ENCODE peak calls at places on chromosomes 7 and 10, in ten cellular contexts. I is astrocyte of the spinal cord, U is GM23338, V is cardiac fibroblast, C is PC-3, Q is tibial nerve, D is mesendoderm, B is SJSA1, X is NT2/D1, O is heart right ventricle. T is an unnamed sample.

GRCh38 chr7:7816084-7816483 is 97.7 kb upstream of the RPA3 start:
- DNase-seq in C (no peak), Q (no peak), V (no peak), U (no peak), X (no peak), I (no peak), D (no peak), O (no peak), B (no peak), T (no peak)

GRCh38 chr7:15686209-15686956 is at the start of gene MEOX2:
- DNase-seq in B (no peak), O (peak), C (no peak), X (no peak), V (peak), I (peak), U (peak), Q (peak), D (peak), T (no peak)

GRCh38 chr10:61842755-61843497 is 58.6 kb upstream of the ARID5B start:
- DNase-seq in U (no peak), C (peak), V (peak), O (no peak), B (no peak), D (peak), X (no peak), I (peak), Q (no peak), T (no peak)

GRCh38 chr7:25656581-25657026 is 428.3 kb upstream of the NPVF start:
- DNase-seq in D (no peak), C (no peak), V (no peak), I (no peak), X (no peak), O (no peak), B (no peak), Q (peak), U (no peak), T (no peak)

GRCh38 chr7:95470452-95470851 is 15.3 kb upstream of the ASB4 start:
- DNase-seq in Q (no peak), B (no peak), I (peak), O (peak), C (peak), U (peak), V (peak), D (peak), X (no peak), T (no peak)

GRCh38 chr10:125472037-125472607 is 210.8 kb downstream of the TEX36 start:
- DNase-seq in D (no peak), U (no peak), C (no peak), B (no peak), Q (no peak), I (no peak), V (no peak), X (no peak), O (no peak), T (no peak)

GRCh38 chr10:13617146-13617545 is 30.4 kb downstream of the PRPF18 start:
- DNase-seq in Q (no peak), D (no peak), X (no peak), O (no peak), V (no peak), C (no peak), B (no peak), U (no peak), I (peak), T (no peak)

GRCh38 chr10:133278577-133279265 is 2.1 kb upstream of the ADAM8 start:
- DNase-seq in U (no peak), Q (no peak), I (peak), O (peak), D (no peak), V (peak), X (no peak), B (no peak), C (peak), T (no peak)

GRCh38 chr10:125684583-125684982 is 1.6 kb upstream of the TEX36 start:
- DNase-seq in V (no peak), B (no peak), C (no peak), D (no peak), I (no peak), Q (no peak), U (no peak), O (no peak), X (no peak), T (no peak)

GRCh38 chr7:5629941-5630340 is 151.5 kb downstream of the RNF216 start:
- DNase-seq in B (peak), O (no peak), Q (no peak), X (no peak), C (peak), I (peak), D (peak), U (no peak), V (peak), T (no peak)

DNA sequence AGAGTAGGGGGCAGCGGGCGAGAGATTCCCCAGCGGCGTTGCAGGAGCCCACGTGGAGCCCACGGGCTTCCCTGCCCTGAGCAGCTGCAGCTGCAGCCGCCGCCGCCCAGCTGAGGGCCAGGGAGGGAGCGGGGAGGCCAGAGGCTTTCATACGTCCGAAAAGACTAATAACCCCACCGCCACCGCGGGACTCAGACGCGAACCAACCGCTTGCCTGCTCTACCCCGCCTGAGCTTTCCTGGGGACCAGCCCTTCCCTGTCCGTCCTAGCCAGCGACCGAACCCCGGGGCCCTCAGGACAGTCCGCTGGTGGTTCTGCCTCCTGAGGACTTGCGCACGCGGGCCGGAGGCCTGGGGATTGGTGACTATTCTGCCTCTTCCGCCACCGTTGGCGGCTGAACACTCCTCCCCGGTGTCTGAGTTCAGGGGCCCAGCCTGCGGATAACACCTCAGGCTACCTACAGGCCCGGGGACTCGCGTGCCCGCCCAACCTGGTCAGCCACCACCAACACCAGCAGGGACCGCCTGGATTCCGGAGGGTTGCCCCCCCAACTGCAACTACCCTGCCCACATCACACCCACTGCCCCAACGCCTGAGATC is 18.4 kb downstream of the IFT22 start:
- DNase-seq in V (no peak), O (no peak), I (no peak), B (no peak), U (peak), D (no peak), X (no peak), C (no peak), Q (no peak), T (no peak)
- H3K4me3 ChIP-seq in V (peak), O (peak), I (no peak), B (no peak), U (peak), D (no peak), X (no peak), C (no peak), Q (no peak), T (no peak)

GRCh38 chr10:8057636-8058273 is 3.3 kb downstream of the GATA3 start:
- DNase-seq in U (peak), D (peak), X (no peak), I (no peak), V (no peak), O (no peak), Q (no peak), C (no peak), B (no peak), T (no peak)
- H3K4me3 ChIP-seq in U (peak), D (peak), X (no peak), I (no peak), V (no peak), O (peak), Q (no peak), C (no peak), B (no peak), T (peak)

DNA sequence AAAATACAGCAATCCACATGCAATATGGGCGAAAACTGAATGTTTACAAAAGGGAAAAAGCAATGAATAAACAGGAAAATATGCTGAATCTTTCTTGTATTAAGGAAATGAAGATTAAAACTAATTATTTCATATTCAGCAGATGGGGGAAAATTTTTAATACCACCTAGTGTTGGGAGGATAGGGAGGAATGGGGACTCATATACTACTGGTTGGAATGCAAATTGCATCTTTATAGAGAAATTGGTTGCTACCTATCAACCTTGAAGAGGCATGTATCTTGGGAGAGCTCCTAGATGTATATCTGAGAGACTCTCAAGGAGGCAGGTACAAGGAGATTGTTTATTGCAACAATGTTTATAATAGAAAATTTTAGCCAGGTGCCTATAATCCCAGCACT is 101.4 kb downstream of the CREM start:
- DNase-seq in X (no peak), U (peak), D (no peak), O (no peak), I (no peak), V (no peak), C (peak), B (no peak), Q (no peak), T (no peak)
- H3K4me3 ChIP-seq in X (no peak), U (no peak), D (no peak), O (no peak), I (no peak), V (no peak), C (no peak), B (no peak), Q (no peak), T (no peak)

GRCh38 chr10:116163732-116164131 is 109.3 kb downstream of the GFRA1 start:
- DNase-seq in O (no peak), I (no peak), B (no peak), U (no peak), C (no peak), V (no peak), X (no peak), Q (no peak), D (no peak), T (no peak)
- H3K4me3 ChIP-seq in O (no peak), I (no peak), B (no peak), U (no peak), C (no peak), V (no peak), X (no peak), Q (no peak), D (no peak), T (no peak)

T was measured in breast epithelium.